ENCODE peak calls at places on chromosome 13, in six cellular contexts. C is K562, M is HepG2, P is HCT116, O is upper lobe of left lung, W is GM12878. L is an unnamed sample.

GRCh38 chr13:25899464-25899863 is 152.4 kb downstream of the SHISA2 start:
- ATAC-seq in W (no peak), C (no peak), P (no peak), O (no peak), M (no peak), L (no peak)

GRCh38 chr13:114024603-114025431 is 50.9 kb upstream of the C13orf46 start:
- ATAC-seq in C (no peak), M (no peak), O (no peak), P (no peak), W (peak), L (no peak)

GRCh38 chr13:76799696-76800095 is 86.5 kb downstream of the KCTD12 start:
- ATAC-seq in C (no peak), O (peak), W (peak), P (no peak), M (no peak), L (no peak)

GRCh38 chr13:108003626-108004025 is 211.7 kb downstream of the LIG4 start:
- ATAC-seq in P (no peak), O (no peak), C (peak), W (peak), M (no peak), L (peak)

GRCh38 chr13:77345150-77345780 is 18.4 kb upstream of the MYCBP2 start:
- ATAC-seq in M (no peak), C (no peak), O (no peak), W (peak), P (no peak), L (no peak)

GRCh38 chr13:100722517-100722916 is 47.9 kb upstream of the TMTC4 start:
- ATAC-seq in M (peak), C (no peak), W (peak), P (peak), O (peak), L (no peak)

GRCh38 chr13:95987841-95988240 is 65.4 kb downstream of the UGGT2 start:
- ATAC-seq in M (no peak), P (no peak), W (no peak), O (no peak), C (no peak), L (no peak)

GRCh38 chr13:106449096-106449495 is 86.4 kb downstream of the EFNB2 start:
- ATAC-seq in P (no peak), M (no peak), W (no peak), O (no peak), C (no peak), L (no peak)

GRCh38 chr13:103898481-103898880 is 832.3 kb upstream of the SLC10A2 start:
- ATAC-seq in C (no peak), P (no peak), O (no peak), M (no peak), W (no peak), L (no peak)

GRCh38 chr13:83009987-83010386 is 872.3 kb downstream of the SLITRK1 start:
- ATAC-seq in C (no peak), P (no peak), O (no peak), M (no peak), W (no peak), L (no peak)

GRCh38 chr13:75327132-75327505 is 154.8 kb downstream of the TBC1D4 start:
- ATAC-seq in M (no peak), W (no peak), O (no peak), C (peak), P (no peak), L (no peak)

GRCh38 chr13:62512194-62513141 is 1096.8 kb upstream of the PCDH20 start:
- ATAC-seq in C (no peak), O (peak), P (peak), W (peak), M (peak), L (no peak)

GRCh38 chr13:109576331-109576813 is 210.0 kb downstream of the IRS2 start:
- ATAC-seq in M (peak), P (no peak), W (no peak), O (no peak), C (no peak), L (no peak)

GRCh38 chr13:57624565-57625435 is 6.7 kb upstream of the PCDH17 start:
- ATAC-seq in P (no peak), W (peak), C (no peak), M (peak), O (peak), L (no peak)

GRCh38 chr13:75258159-75258782 is 223.7 kb downstream of the TBC1D4 start:
- ATAC-seq in M (peak), C (peak), W (peak), O (peak), P (peak), L (no peak)

GRCh38 chr13:23858586-23858985 is 30.6 kb downstream of the MIPEP start:
- ATAC-seq in W (no peak), P (no peak), O (no peak), C (no peak), M (no peak), L (no peak)

GRCh38 chr13:42266464-42266863 is 5.5 kb upstream of the AKAP11 start:
- ATAC-seq in W (no peak), M (peak), O (no peak), P (no peak), C (no peak), L (no peak)

GRCh38 chr13:107216046-107216715 is 648.2 kb upstream of the ARGLU1 start:
- ATAC-seq in C (no peak), P (no peak), M (no peak), W (no peak), O (no peak), L (no peak)

GRCh38 chr13:112917731-112918130 is 51.3 kb upstream of the MCF2L start:
- ATAC-seq in O (no peak), M (peak), C (no peak), P (no peak), W (no peak), L (no peak)

GRCh38 chr13:42073683-42074082 is 25.2 kb downstream of the DGKH start:
- ATAC-seq in P (no peak), W (no peak), C (no peak), M (no peak), O (no peak), L (no peak)

GRCh38 chr13:109293166-109293565 is 493.2 kb downstream of the IRS2 start:
- ATAC-seq in W (no peak), P (no peak), M (no peak), C (no peak), O (peak), L (no peak)

GRCh38 chr13:112828082-112828699 is 138.4 kb downstream of the ATP11A start:
- ATAC-seq in C (no peak), W (peak), O (no peak), P (no peak), M (no peak), L (no peak)

GRCh38 chr13:105974380-105974779 is 561.1 kb downstream of the EFNB2 start:
- ATAC-seq in M (no peak), O (no peak), C (no peak), P (no peak), W (no peak), L (no peak)

GRCh38 chr13:38850868-38851626 is 139.6 kb downstream of the STOML3 start:
- ATAC-seq in M (no peak), C (no peak), O (no peak), W (peak), P (no peak), L (no peak)

GRCh38 chr13:94860981-94861407 is 148.6 kb upstream of the SOX21 start:
- ATAC-seq in M (no peak), O (peak), C (no peak), P (no peak), W (no peak), L (peak)

GRCh38 chr13:36920612-36921185 is 661 bp upstream of the SMAD9 start:
- ATAC-seq in M (no peak), P (no peak), W (no peak), C (no peak), O (no peak), L (no peak)

GRCh38 chr13:78976696-78977095 is 317.7 kb upstream of the OBI1 start:
- ATAC-seq in W (no peak), P (no peak), O (no peak), C (no peak), M (no peak), L (no peak)

GRCh38 chr13:112453874-112454647 is 77.9 kb downstream of the SPACA7 start:
- ATAC-seq in O (peak), C (peak), P (no peak), M (no peak), W (no peak), L (no peak)

GRCh38 chr13:112916296-112916695 is 52.7 kb upstream of the MCF2L start:
- ATAC-seq in M (no peak), W (no peak), C (no peak), P (no peak), O (no peak), L (no peak)

GRCh38 chr13:99336750-99337149 is 29.6 kb upstream of the GPR183 start:
- ATAC-seq in M (no peak), P (no peak), C (no peak), O (no peak), W (no peak), L (no peak)

GRCh38 chr13:24092108-24092507 is 68.4 kb upstream of the SPATA13 start:
- ATAC-seq in W (no peak), M (no peak), O (no peak), C (no peak), P (no peak), L (no peak)

GRCh38 chr13:42708391-42708790 is 73.0 kb upstream of the FAM216B start:
- ATAC-seq in O (no peak), M (no peak), W (no peak), P (no peak), C (no peak), L (no peak)

GRCh38 chr13:46195017-46195416 is 13.0 kb upstream of the LCP1 start:
- ATAC-seq in W (no peak), O (peak), P (no peak), M (no peak), C (no peak), L (no peak)

GRCh38 chr13:63774133-63774532 is 2358.5 kb upstream of the PCDH20 start:
- ATAC-seq in C (no peak), M (no peak), W (no peak), O (no peak), P (no peak), L (no peak)

GRCh38 chr13:75186384-75186783 is 295.6 kb downstream of the TBC1D4 start:
- ATAC-seq in O (no peak), M (no peak), P (no peak), W (no peak), C (no peak), L (no peak)

GRCh38 chr13:97145057-97145456 is 77.1 kb upstream of the MBNL2 start:
- ATAC-seq in W (no peak), C (no peak), P (no peak), M (no peak), O (no peak), L (no peak)

GRCh38 chr13:97140611-97141010 is 81.5 kb upstream of the MBNL2 start:
- ATAC-seq in O (no peak), P (no peak), M (no peak), W (no peak), C (no peak), L (no peak)

GRCh38 chr13:97139704-97140103 is 82.4 kb upstream of the MBNL2 start:
- ATAC-seq in W (no peak), O (no peak), C (no peak), M (no peak), P (no peak), L (no peak)

GRCh38 chr13:97142452-97142851 is 79.7 kb upstream of the MBNL2 start:
- ATAC-seq in C (peak), P (peak), M (peak), W (peak), O (peak), L (peak)

DNA sequence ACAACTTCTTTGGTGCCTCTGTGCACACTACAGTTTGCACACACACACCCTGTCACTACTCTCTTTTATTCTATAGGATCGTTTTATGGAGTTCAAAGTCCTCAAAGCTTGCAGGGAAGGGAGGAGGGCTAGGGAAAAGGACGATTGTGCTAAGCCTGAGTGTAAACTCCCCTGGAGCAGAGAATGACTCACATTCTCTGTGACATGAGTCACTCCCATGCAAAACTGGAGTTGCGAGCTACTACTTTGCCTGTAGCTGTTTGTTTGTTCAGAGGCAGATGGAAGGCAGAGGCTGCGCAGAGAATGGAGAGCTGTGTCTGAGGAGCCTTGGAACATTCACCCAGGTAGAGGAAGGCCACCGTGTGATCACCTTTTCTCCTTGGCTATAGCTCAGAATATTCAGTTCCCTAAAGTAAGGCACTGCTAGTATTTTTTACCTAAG is 80.5 kb upstream of the MBNL2 start:
- ATAC-seq in P (peak), O (peak), C (peak), M (peak), W (peak), L (peak)
- TF ChIP-seq POLR2A in P (no peak), O (no peak), C (no peak), M (no peak), W (no peak), L (no peak)

GRCh38 chr13:29679357-29680050 is 84.0 kb upstream of the SLC7A1 start:
- ATAC-seq in O (no peak), W (no peak), C (no peak), M (peak), P (no peak), L (peak)
- TF ChIP-seq POLR2AphosphoS5 in O (no peak), W (no peak), C (no peak), M (no peak), P (no peak), L (no peak)

GRCh38 chr13:110616103-110617101 is 1.1 kb downstream of the NAXD start:
- ATAC-seq in W (peak), P (peak), C (peak), M (peak), O (peak), L (peak)
- TF ChIP-seq POLR2A in W (peak), P (no peak), C (no peak), M (no peak), O (no peak), L (peak)

DNA sequence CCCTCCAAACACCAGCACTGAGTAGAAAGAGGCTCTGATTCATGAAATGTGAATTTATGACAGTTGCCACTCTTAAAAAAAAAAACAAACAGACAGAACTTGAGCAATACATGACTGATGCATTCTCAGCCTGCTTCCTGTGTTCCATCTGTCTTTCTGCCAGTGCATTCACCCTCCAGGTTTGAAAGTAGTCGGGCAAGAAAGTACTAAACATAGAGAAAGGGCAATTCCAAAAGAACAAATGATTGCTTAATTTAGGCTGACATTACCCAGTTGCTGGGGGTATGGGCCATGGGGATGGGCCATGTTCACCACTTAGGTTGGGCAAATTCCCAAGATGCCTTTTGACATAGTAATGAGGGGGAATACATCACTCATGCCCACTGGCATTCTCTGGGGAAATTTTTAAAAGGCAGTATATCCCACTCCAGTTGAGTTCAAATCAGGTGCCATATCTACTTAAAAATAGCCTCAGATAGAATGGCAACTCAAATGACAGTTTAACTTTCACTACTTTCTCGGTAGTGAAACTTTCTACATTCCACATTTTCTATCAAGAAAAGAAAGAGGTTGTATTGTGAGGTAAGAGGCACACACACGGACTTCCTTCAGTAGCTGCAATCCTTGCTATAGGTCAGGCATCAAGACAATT is 5.5 kb downstream of the STARD13 start:
- ATAC-seq in P (peak), C (no peak), O (peak), M (peak), W (no peak), L (peak)
- TF ChIP-seq POLR2AphosphoS5 in P (no peak), C (no peak), O (peak), M (no peak), W (no peak), L (peak)

GRCh38 chr13:50915562-50915961 is 6.0 kb downstream of the RNASEH2B start:
- ATAC-seq in C (peak), P (no peak), W (peak), O (no peak), M (no peak), L (no peak)

GRCh38 chr13:50917572-50917971 is 8.0 kb downstream of the RNASEH2B start:
- ATAC-seq in C (no peak), M (no peak), O (no peak), W (no peak), P (no peak), L (no peak)

GRCh38 chr13:50914301-50914700 is 4.7 kb downstream of the RNASEH2B start:
- ATAC-seq in C (no peak), O (no peak), M (no peak), P (no peak), W (no peak), L (no peak)

GRCh38 chr13:50914848-50915247 is 5.3 kb downstream of the RNASEH2B start:
- ATAC-seq in W (peak), O (no peak), M (no peak), C (no peak), P (no peak), L (no peak)

DNA sequence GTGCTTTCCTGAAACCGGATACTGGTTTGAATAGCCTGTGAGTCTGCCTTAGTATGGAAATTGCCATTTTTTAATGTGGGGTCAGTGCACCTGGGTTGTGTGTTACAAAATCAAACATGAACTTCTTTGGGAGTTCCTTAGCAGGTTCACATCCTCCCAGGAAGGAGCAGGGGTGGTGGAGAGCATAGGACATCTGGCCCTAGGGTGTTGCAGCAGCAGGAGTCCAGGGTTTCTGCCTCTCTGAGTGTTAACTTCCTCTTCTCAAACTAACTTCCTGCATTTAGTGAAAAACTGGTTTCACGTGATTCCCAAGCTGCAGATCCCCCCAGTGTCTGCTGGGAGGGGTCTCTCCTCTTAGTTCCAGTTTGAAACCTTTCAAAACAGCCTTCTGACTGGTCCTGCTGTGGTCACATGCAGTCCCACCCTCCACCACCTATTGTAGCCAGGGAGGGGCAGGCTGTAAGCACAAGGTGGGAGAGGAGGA is 7.2 kb downstream of the RNASEH2B start:
- ATAC-seq in W (peak), C (peak), M (no peak), O (peak), P (no peak), L (no peak)
- TF ChIP-seq POLR2A in W (peak), C (no peak), M (no peak), O (no peak), P (no peak), L (no peak)

GRCh38 chr13:48429036-48429435 is 16.1 kb upstream of the LPAR6 start:
- ATAC-seq in W (peak), P (no peak), O (no peak), M (no peak), C (no peak), L (no peak)

GRCh38 chr13:48426052-48426451 is 13.1 kb upstream of the LPAR6 start:
- ATAC-seq in M (no peak), P (no peak), C (no peak), O (no peak), W (no peak), L (no peak)

GRCh38 chr13:48429886-48430285 is 17.0 kb upstream of the LPAR6 start:
- ATAC-seq in W (peak), M (no peak), C (no peak), O (no peak), P (no peak), L (no peak)

DNA sequence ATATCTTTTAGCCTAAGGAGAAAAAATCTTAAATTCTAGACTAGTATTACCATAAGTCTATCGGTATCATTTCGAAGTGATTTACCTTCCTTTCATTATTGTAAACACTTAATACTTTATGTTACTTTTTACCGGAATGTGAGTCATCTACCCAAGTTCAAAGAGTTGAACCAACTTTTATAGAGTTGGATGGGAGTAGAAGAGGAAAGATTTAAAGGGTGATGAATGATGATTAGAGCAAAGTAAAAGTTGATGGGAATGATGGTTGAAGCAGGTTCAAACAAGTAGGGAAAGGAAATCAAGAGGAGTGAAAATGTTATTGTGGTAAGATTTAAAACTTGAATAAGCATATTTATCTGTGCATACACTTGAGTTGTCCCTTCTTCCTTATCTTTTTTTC is 11.3 kb upstream of the LPAR6 start:
- ATAC-seq in C (no peak), P (no peak), O (no peak), W (no peak), M (no peak), L (no peak)
- TF ChIP-seq POLR2AphosphoS5 in C (no peak), P (no peak), O (no peak), W (no peak), M (no peak), L (no peak)

DNA sequence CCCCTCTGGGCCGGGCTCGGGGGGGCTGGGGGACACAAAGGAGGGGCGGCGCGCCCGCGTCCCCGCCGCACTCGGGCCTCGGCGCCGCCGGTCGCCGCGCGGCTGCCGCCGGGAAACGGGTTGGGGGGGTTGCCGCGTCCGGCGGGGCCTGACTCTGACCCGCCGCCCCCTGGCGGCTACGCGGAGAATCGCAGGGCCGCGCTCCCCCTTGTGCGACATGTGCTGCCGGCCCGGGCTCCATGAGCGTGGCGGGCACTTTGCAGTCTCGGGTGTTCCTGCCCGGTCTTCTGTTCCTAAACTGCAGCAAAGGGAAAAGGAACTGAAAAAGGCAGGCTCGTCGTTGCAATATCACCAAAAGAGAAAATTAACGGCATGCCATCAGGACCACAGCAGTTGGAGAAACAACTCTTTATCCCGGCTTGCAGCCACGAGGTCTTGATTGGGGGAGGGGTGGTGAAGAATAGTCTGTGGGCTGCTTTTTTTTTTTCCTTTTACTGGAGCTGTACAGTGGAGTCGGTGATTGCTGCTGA is 1.5 kb downstream of the MIR17HG start:
- ATAC-seq in P (peak), M (peak), C (peak), W (peak), O (peak), L (peak)
- TF ChIP-seq POLR2A in P (no peak), M (peak), C (no peak), W (peak), O (no peak), L (peak)

L was measured in gastroesophageal sphincter.